ENCODE peak calls at places on chromosomes 2 and 18, in four cellular contexts. N is K562, O is HCT116, P is HepG2. X is an unnamed sample.

GRCh38 chr2:119760876-119761275 is 1.2 kb downstream of the PTPN4 start:
- DNase-seq in P (peak), O (no peak), N (peak), X (no peak)

GRCh38 chr18:62690416-62690815 is 24.9 kb upstream of the PHLPP1 start:
- DNase-seq in P (peak), O (no peak), N (no peak), X (no peak)

GRCh38 chr2:198116652-198117175 is 312.3 kb downstream of the PLCL1 start:
- DNase-seq in P (no peak), O (no peak), N (no peak), X (no peak)

GRCh38 chr2:236216711-236217110 is 47.5 kb downstream of the ASB18 start:
- DNase-seq in P (no peak), O (no peak), N (no peak), X (no peak)

GRCh38 chr2:144456680-144457079 is 63.2 kb downstream of the ZEB2 start:
- DNase-seq in O (no peak), N (no peak), P (no peak), X (no peak)

GRCh38 chr2:45651415-45652089 is at the start of gene PRKCE:
- DNase-seq in P (no peak), N (no peak), O (no peak), X (no peak)

GRCh38 chr2:150554046-150554445 is 66.6 kb upstream of the RND3 start:
- DNase-seq in P (no peak), N (no peak), O (no peak), X (no peak)

GRCh38 chr2:216219866-216220265 is 110.7 kb downstream of the XRCC5 start:
- DNase-seq in P (no peak), O (no peak), N (no peak), X (no peak)

GRCh38 chr2:148594216-148594615 is 50.3 kb upstream of the EPC2 start:
- DNase-seq in P (no peak), O (no peak), N (no peak), X (no peak)

GRCh38 chr18:10519366-10519765 is 6.5 kb upstream of the NAPG start:
- DNase-seq in N (no peak), O (no peak), P (no peak), X (no peak)

GRCh38 chr2:118145207-118145606 is 56.9 kb downstream of the INSIG2 start:
- DNase-seq in N (no peak), O (no peak), P (no peak), X (no peak)

GRCh38 chr2:119678021-119678656 is 862 bp upstream of the TMEM177 start:
- DNase-seq in O (no peak), N (no peak), P (peak), X (no peak)

GRCh38 chr2:70304501-70304900 is 2.6 kb upstream of the FAM136A start:
- DNase-seq in N (no peak), O (no peak), P (no peak), X (no peak)

GRCh38 chr2:241636983-241637232 is at the start of gene THAP4:
- DNase-seq in O (no peak), N (peak), P (no peak), X (no peak)

GRCh38 chr2:71919701-71920100 is 228.0 kb downstream of the CYP26B1 start:
- DNase-seq in N (no peak), O (no peak), P (no peak), X (no peak)

GRCh38 chr18:10139783-10140410 is 226.1 kb downstream of the VAPA start:
- DNase-seq in O (no peak), P (no peak), N (no peak), X (no peak)

GRCh38 chr18:23718243-23718720 is 29.0 kb downstream of the LAMA3 start:
- DNase-seq in N (no peak), O (no peak), P (no peak), X (no peak)

GRCh38 chr18:14577971-14578370 is 34.6 kb upstream of the POTEC start:
- DNase-seq in N (no peak), O (no peak), P (no peak), X (no peak)

GRCh38 chr2:127373362-127374083 is 14.3 kb downstream of the MAP3K2 start:
- DNase-seq in P (peak), N (no peak), O (no peak), X (no peak)

GRCh38 chr2:151905963-151906632 is 77.9 kb upstream of the ARL5A start:
- DNase-seq in O (no peak), P (no peak), N (no peak), X (no peak)

GRCh38 chr2:135820003-135820618 is 16.9 kb downstream of the LCT start:
- DNase-seq in O (no peak), N (no peak), P (no peak), X (no peak)

GRCh38 chr2:171089489-171089888 is 71.2 kb downstream of the TLK1 start:
- DNase-seq in P (peak), O (no peak), N (no peak), X (no peak)

GRCh38 chr2:238727585-238728321 is 120.1 kb upstream of the TWIST2 start:
- DNase-seq in N (no peak), P (no peak), O (no peak), X (no peak)

GRCh38 chr2:111029135-111029927 is 91.4 kb upstream of the BCL2L11 start:
- DNase-seq in N (no peak), O (no peak), P (no peak), X (no peak)

GRCh38 chr2:134375935-134376334 is 122.1 kb downstream of the MGAT5 start:
- DNase-seq in P (peak), O (no peak), N (no peak), X (no peak)

GRCh38 chr2:101106453-101107181 is 44.6 kb downstream of the TBC1D8 start:
- DNase-seq in O (no peak), N (no peak), P (peak), X (no peak)
- TF ChIP-seq POLR2AphosphoS5 in O (no peak), N (no peak), P (no peak), X (peak)

GRCh38 chr2:85936421-85937068 is 47.8 kb upstream of the ST3GAL5 start:
- DNase-seq in P (no peak), N (no peak), O (no peak), X (no peak)
- TF ChIP-seq TCF7L2 in P (no peak), N (no peak), O (no peak), X (no peak)

GRCh38 chr2:34646901-34647300 is 1047.8 kb upstream of the FAM98A start:
- DNase-seq in O (no peak), N (no peak), P (no peak), X (no peak)

GRCh38 chr2:34656632-34657031 is 1057.5 kb upstream of the FAM98A start:
- DNase-seq in O (no peak), N (no peak), P (no peak), X (no peak)

GRCh38 chr2:34652636-34653035 is 1053.5 kb upstream of the FAM98A start:
- DNase-seq in O (no peak), P (no peak), N (no peak), X (no peak)
- TF ChIP-seq REST in O (peak), P (peak), N (peak), X (peak)

DNA sequence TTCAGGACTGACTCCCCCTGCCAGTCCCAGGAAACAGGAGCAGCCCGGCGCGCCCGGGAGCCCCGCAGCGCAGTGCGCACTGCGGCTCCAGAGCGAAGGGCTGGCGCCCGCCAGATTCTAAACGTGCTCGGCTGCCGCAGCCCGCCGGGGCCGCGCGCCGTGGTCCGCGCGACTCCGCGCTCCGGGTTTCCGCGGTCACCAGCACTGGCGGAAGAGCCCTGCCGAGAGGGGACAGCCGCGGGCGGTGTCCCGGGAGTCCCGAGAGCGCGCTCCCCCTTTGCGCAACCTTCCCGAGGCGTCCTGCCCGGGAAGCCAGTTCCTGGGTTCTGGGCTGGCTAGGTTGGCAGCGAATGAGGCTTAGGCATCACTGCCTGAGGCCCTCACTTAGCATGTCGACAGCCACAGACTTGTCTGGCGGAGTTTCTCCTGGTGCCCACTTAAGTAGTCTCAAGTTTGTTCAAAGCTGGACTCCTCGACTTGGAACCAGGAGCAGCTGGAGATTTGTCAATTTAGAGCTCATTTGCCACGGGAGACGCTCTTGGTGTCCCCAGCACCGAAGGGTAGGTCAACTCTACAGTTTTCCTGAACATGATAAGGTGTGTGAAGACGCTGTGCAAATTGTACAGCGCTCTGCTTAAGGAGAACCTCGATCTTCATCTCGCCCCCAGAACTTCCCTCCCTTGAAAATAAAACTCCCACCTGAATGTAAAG is 1.5 kb upstream of the VSNL1 start:
- DNase-seq in O (peak), N (peak), P (peak), X (no peak)
- TF ChIP-seq POLR2AphosphoS5 in O (peak), N (no peak), P (peak), X (no peak)

DNA sequence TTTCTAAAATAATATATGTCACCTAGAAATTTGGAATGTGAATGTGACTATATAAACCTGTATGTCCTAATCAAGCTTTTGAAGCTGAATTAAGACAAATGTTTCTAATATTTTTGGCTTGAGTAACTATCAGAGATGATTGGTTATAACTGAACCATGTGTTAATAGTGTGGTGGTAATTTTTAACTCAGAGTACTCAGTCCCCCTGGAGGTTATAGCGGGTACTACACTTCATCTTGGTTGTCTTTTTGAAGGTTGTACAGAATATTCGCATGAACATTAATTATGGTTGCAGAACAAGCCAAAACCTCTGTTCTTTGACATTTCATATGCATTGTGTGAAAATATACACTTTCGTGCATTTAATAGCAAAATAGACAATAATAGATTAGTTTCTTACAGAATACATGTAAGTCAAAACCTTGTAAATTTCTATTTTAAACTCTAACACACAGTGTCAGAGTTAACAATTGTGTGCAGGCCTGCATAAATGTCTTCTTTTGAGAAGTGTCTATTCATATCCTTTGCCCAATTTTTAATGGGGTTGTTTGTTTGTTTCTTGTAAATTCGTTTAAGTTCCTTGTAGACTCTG is 86.0 kb downstream of the OSBPL6 start:
- DNase-seq in P (peak), O (peak), N (peak), X (peak)
- TF ChIP-seq TCF7L2 in P (no peak), O (no peak), N (no peak), X (no peak)

DNA sequence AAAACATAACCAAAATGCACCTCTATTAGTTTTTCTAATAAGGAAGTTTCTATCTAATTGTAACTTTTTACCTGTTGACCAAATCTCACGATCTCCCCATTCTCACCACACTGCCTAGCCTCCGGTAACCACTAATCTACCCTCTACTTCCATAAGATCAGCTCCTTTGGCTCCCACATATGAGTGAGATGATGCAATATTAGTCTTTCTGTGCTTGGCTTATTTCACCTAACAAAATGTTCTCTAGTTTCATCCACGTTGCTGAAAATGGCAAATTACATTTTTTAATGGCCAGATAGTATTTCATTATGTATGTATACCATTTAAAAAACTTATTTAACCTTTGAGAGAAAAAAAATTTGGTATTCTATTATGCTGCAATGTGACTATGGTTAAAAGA is 379.0 kb upstream of the NXPH2 start:
- DNase-seq in N (no peak), O (no peak), P (no peak), X (no peak)
- TF ChIP-seq REST in N (no peak), O (no peak), P (no peak), X (no peak)

X was measured in Panc1.